ENCODE peak calls at places on chromosomes 5 and 9, in seven cellular contexts. C is NCI-H1436 treated with DMSO at 0.1 percent for 48 hours; G is HS-5; B is EL; Z is midbrain; K is PC-3; U is stimulated activated CD4-positive, alpha-beta T cell treated with anti-CD3 and anti-CD28 coated beads, Interleukin-15, amount 100 ng/mL, for 1 hour. M is an unnamed sample.

GRCh38 chr9:94112716-94113465 is 28.6 kb downstream of the PTPDC1 start:
- DNase-seq in C (no peak), G (no peak), B (no peak), Z (no peak), K (no peak), U (no peak), M (no peak)

GRCh38 chr5:158807947-158808346 is 291.8 kb downstream of the EBF1 start:
- DNase-seq in C (no peak), G (no peak), B (no peak), Z (no peak), K (no peak), U (no peak), M (peak)

GRCh38 chr5:22541037-22541436 is 312.1 kb downstream of the CDH12 start:
- DNase-seq in C (peak), G (no peak), B (no peak), Z (no peak), K (no peak), U (no peak), M (peak)

GRCh38 chr5:66171349-66172344 is 27.5 kb downstream of the SREK1 start:
- DNase-seq in C (peak), G (no peak), B (peak), Z (peak), K (peak), U (peak), M (peak)

GRCh38 chr9:129109504-129109903 is 1.1 kb downstream of the CRAT start:
- DNase-seq in C (no peak), G (no peak), B (peak), Z (no peak), K (peak), U (no peak), M (peak)

GRCh38 chr5:132257131-132258101 is at the start of gene PDLIM4:
- DNase-seq in C (no peak), G (no peak), B (peak), Z (no peak), K (no peak), U (no peak), M (peak)

GRCh38 chr5:135662683-135663082 is 83.9 kb upstream of the CXCL14 start:
- DNase-seq in C (no peak), G (no peak), B (no peak), Z (no peak), K (no peak), U (no peak), M (no peak)

GRCh38 chr9:77000330-77000729 is 19.1 kb upstream of the FOXB2 start:
- DNase-seq in C (no peak), G (no peak), B (no peak), Z (no peak), K (no peak), U (no peak), M (no peak)

GRCh38 chr9:133460405-133461175 is 812 bp downstream of the CACFD1 start:
- DNase-seq in C (peak), G (no peak), B (no peak), Z (peak), K (peak), U (no peak), M (peak)

GRCh38 chr9:109640232-109641078 is 139.5 kb upstream of the PALM2AKAP2 start:
- DNase-seq in C (peak), G (no peak), B (peak), Z (peak), K (peak), U (no peak), M (peak)

GRCh38 chr5:157046041-157046440 is 12.9 kb downstream of the HAVCR1 start:
- DNase-seq in C (no peak), G (no peak), B (peak), Z (no peak), K (no peak), U (no peak), M (peak)

GRCh38 chr9:124420991-124421543 is 5.8 kb upstream of the PSMB7 start:
- DNase-seq in C (peak), G (no peak), B (no peak), Z (peak), K (no peak), U (no peak), M (peak)

GRCh38 chr5:99061299-99061698 is 132.5 kb upstream of the CHD1 start:
- DNase-seq in C (no peak), G (no peak), B (no peak), Z (no peak), K (no peak), U (no peak), M (no peak)

GRCh38 chr5:150562832-150563231 is 54.9 kb downstream of the NDST1 start:
- DNase-seq in C (no peak), G (no peak), B (peak), Z (peak), K (peak), U (no peak), M (peak)

GRCh38 chr9:110672873-110673508 is 4.4 kb downstream of the MUSK start:
- DNase-seq in C (no peak), G (no peak), B (no peak), Z (no peak), K (peak), U (no peak), M (peak)

GRCh38 chr5:54518146-54519082 is 855 bp downstream of the SNX18 start:
- DNase-seq in C (no peak), G (no peak), B (peak), Z (no peak), K (peak), U (peak), M (peak)

GRCh38 chr9:21815643-21816042 is 13.2 kb downstream of the MTAP start:
- DNase-seq in C (no peak), G (no peak), B (no peak), Z (no peak), K (no peak), U (no peak), M (no peak)

GRCh38 chr5:82346376-82347212 is 68.4 kb upstream of the RPS23 start:
- DNase-seq in C (no peak), G (no peak), B (no peak), Z (no peak), K (no peak), U (no peak), M (peak)

M was measured in DMS53.